ENCODE peak calls at places on chromosomes 16 and 17, in nine cellular contexts. I, Y, U, G, D, O, Z, X and N are unnamed samples.

GRCh38 chr17:15260376-15261062 is 4.6 kb downstream of the PMP22 start:
- DNase-seq in I (peak), Y (peak), U (peak), G (peak), D (peak), O (peak), Z (peak), X (peak), N (peak)

GRCh38 chr17:31722251-31723056 is 136.6 kb downstream of the COPRS start:
- DNase-seq in I (peak), Y (no peak), U (no peak), G (no peak), D (no peak), O (no peak), Z (peak), X (no peak), N (no peak)

GRCh38 chr16:70467608-70468007 is 13.2 kb downstream of the FCSK start:
- DNase-seq in I (no peak), Y (no peak), U (no peak), G (no peak), D (no peak), O (no peak), Z (no peak), X (no peak), N (no peak)

GRCh38 chr16:14509675-14510132 is 120.4 kb downstream of the PARN start:
- DNase-seq in I (no peak), Y (no peak), U (no peak), G (no peak), D (no peak), O (no peak), Z (no peak), X (no peak), N (no peak)

GRCh38 chr17:42049834-42050359 is 504 bp downstream of the C17orf113 start:
- DNase-seq in I (no peak), Y (no peak), U (no peak), G (peak), D (no peak), O (no peak), Z (no peak), X (no peak), N (no peak)

GRCh38 chr17:82356028-82356427 is 3.0 kb upstream of the TEX19 start:
- DNase-seq in I (no peak), Y (no peak), U (no peak), G (no peak), D (no peak), O (no peak), Z (no peak), X (no peak), N (no peak)

GRCh38 chr16:87806246-87806607 is 40.4 kb upstream of the KLHDC4 start:
- DNase-seq in I (no peak), Y (no peak), U (no peak), G (no peak), D (no peak), O (no peak), Z (no peak), X (peak), N (no peak)

GRCh38 chr17:42097691-42098661 is at the start of gene ZNF385C:
- DNase-seq in I (no peak), Y (peak), U (no peak), G (no peak), D (no peak), O (no peak), Z (no peak), X (no peak), N (no peak)

GRCh38 chr17:44065668-44066203 is 735 bp downstream of the LSM12 start:
- DNase-seq in I (no peak), Y (no peak), U (peak), G (no peak), D (no peak), O (no peak), Z (no peak), X (no peak), N (no peak)

GRCh38 chr17:69357701-69358100 is 30.8 kb upstream of the ABCA5 start:
- DNase-seq in I (no peak), Y (no peak), U (no peak), G (no peak), D (no peak), O (no peak), Z (no peak), X (no peak), N (no peak)

GRCh38 chr16:48405907-48406306 is 20.7 kb upstream of the SIAH1 start:
- DNase-seq in I (no peak), Y (no peak), U (no peak), G (peak), D (no peak), O (no peak), Z (no peak), X (peak), N (no peak)

GRCh38 chr16:526181-527014 is 1.1 kb upstream of the CAPN15 start:
- DNase-seq in I (no peak), Y (no peak), U (no peak), G (no peak), D (no peak), O (peak), Z (no peak), X (peak), N (no peak)

GRCh38 chr17:82937411-82938371 is 97.9 kb upstream of the ZNF750 start:
- DNase-seq in I (no peak), Y (no peak), U (no peak), G (no peak), D (no peak), O (peak), Z (no peak), X (peak), N (no peak)

GRCh38 chr17:59572301-59572924 is 7.0 kb downstream of the DHX40 start:
- DNase-seq in I (no peak), Y (no peak), U (peak), G (no peak), D (no peak), O (no peak), Z (peak), X (no peak), N (no peak)

GRCh38 chr17:61335105-61335844 is 64.4 kb upstream of the TBX2 start:
- DNase-seq in I (no peak), Y (no peak), U (no peak), G (no peak), D (no peak), O (no peak), Z (no peak), X (no peak), N (no peak)

GRCh38 chr17:35795007-35795870 is at the start of gene MMP28:
- DNase-seq in I (no peak), Y (no peak), U (peak), G (peak), D (no peak), O (no peak), Z (peak), X (peak), N (no peak)

GRCh38 chr16:85557083-85557975 is 55.8 kb upstream of the GSE1 start:
- DNase-seq in I (no peak), Y (peak), U (peak), G (peak), D (no peak), O (no peak), Z (peak), X (peak), N (no peak)

GRCh38 chr17:33651631-33652030 is 358.5 kb upstream of the ASIC2 start:
- DNase-seq in I (no peak), Y (no peak), U (no peak), G (no peak), D (no peak), O (no peak), Z (no peak), X (no peak), N (no peak)

GRCh38 chr17:50199211-50199633 is 2.2 kb downstream of the COL1A1 start:
- DNase-seq in I (no peak), Y (no peak), U (no peak), G (no peak), D (no peak), O (no peak), Z (no peak), X (no peak), N (no peak)

GRCh38 chr17:45384047-45384799 is 48.4 kb downstream of the ARHGAP27 start:
- DNase-seq in I (no peak), Y (no peak), U (no peak), G (no peak), D (no peak), O (no peak), Z (no peak), X (no peak), N (no peak)

GRCh38 chr17:4944163-4944553 is 4.1 kb downstream of the RNF167 start:
- DNase-seq in I (no peak), Y (no peak), U (no peak), G (no peak), D (no peak), O (no peak), Z (no peak), X (peak), N (no peak)

GRCh38 chr16:55732496-55732895 is 76.7 kb downstream of the SLC6A2 start:
- DNase-seq in I (no peak), Y (no peak), U (no peak), G (no peak), D (no peak), O (no peak), Z (no peak), X (no peak), N (no peak)

GRCh38 chr16:89720520-89720858 is 209 bp downstream of the VPS9D1 start:
- DNase-seq in I (no peak), Y (no peak), U (no peak), G (peak), D (peak), O (no peak), Z (no peak), X (peak), N (no peak)

GRCh38 chr16:84504420-84505248 is at the start of gene MEAK7:
- DNase-seq in I (peak), Y (peak), U (peak), G (peak), D (peak), O (peak), Z (peak), X (peak), N (peak)

GRCh38 chr16:51148674-51149228 is 2.3 kb downstream of the SALL1 start:
- DNase-seq in I (no peak), Y (no peak), U (no peak), G (no peak), D (no peak), O (no peak), Z (peak), X (no peak), N (no peak)

GRCh38 chr16:85027968-85028637 is 508 bp downstream of the KIAA0513 start:
- DNase-seq in I (no peak), Y (no peak), U (no peak), G (peak), D (no peak), O (no peak), Z (no peak), X (peak), N (no peak)

GRCh38 chr16:89449726-89450335 is 40.5 kb downstream of the ANKRD11 start:
- DNase-seq in I (peak), Y (no peak), U (no peak), G (no peak), D (no peak), O (no peak), Z (no peak), X (no peak), N (no peak)

GRCh38 chr17:5297245-5297644 is 15.2 kb downstream of the RABEP1 start:
- DNase-seq in I (no peak), Y (no peak), U (no peak), G (no peak), D (no peak), O (no peak), Z (no peak), X (no peak), N (no peak)

GRCh38 chr17:60079401-60079861 is 710 bp upstream of the HEATR6 start:
- DNase-seq in I (no peak), Y (no peak), U (no peak), G (no peak), D (no peak), O (no peak), Z (peak), X (no peak), N (no peak)

GRCh38 chr17:10798910-10799309 is 5.0 kb downstream of the TMEM238L start:
- DNase-seq in I (no peak), Y (no peak), U (no peak), G (no peak), D (no peak), O (no peak), Z (no peak), X (no peak), N (no peak)

GRCh38 chr17:33178641-33179040 is 114.5 kb downstream of the ASIC2 start:
- DNase-seq in I (no peak), Y (no peak), U (no peak), G (no peak), D (peak), O (no peak), Z (no peak), X (no peak), N (no peak)

GRCh38 chr16:12255473-12255872 is 278.9 kb downstream of the SNX29 start:
- DNase-seq in I (no peak), Y (no peak), U (no peak), G (no peak), D (no peak), O (no peak), Z (no peak), X (no peak), N (no peak)

GRCh38 chr17:82917656-82918345 is 78.0 kb upstream of the ZNF750 start:
- DNase-seq in I (no peak), Y (peak), U (no peak), G (peak), D (no peak), O (no peak), Z (peak), X (no peak), N (no peak)